ENCODE peak calls at places on chromosomes 11 and 22, in seven cellular contexts. O is CD4-positive, alpha-beta T cell; K is lower leg skin; H is cardiac fibroblast; S is cardiac muscle cell; J is foreskin fibroblast; A is HepG2. Z is an unnamed sample.

GRCh38 chr22:44574057-44574456 is 76.0 kb upstream of the RTL6 start:
- DNase-seq in A (no peak), O (peak), H (peak), S (peak), J (peak), K (peak), Z (no peak)

GRCh38 chr11:108914981-108915380 is 250.1 kb downstream of the DDX10 start:
- DNase-seq in J (peak), H (peak), O (no peak), A (no peak), K (no peak), S (peak), Z (no peak)

GRCh38 chr22:31474743-31475142 is 14.9 kb downstream of the EIF4ENIF1 start:
- DNase-seq in A (no peak), O (no peak), K (no peak), J (peak), S (peak), H (peak), Z (no peak)

GRCh38 chr11:119179983-119180382 is 5.3 kb upstream of the NHERF4 start:
- DNase-seq in K (no peak), A (no peak), S (no peak), J (no peak), O (no peak), H (no peak), Z (no peak)

GRCh38 chr22:29146771-29147170 is 58.9 kb upstream of the EMID1 start:
- DNase-seq in O (peak), S (no peak), J (no peak), K (no peak), A (no peak), H (no peak), Z (no peak)

GRCh38 chr11:68890490-68891231 is 13.0 kb downstream of the MRPL21 start:
- DNase-seq in K (peak), J (peak), O (no peak), A (no peak), H (peak), S (peak), Z (no peak)

GRCh38 chr11:23252426-23252825 is 392.2 kb upstream of the CCDC179 start:
- DNase-seq in H (no peak), K (no peak), S (no peak), J (no peak), O (no peak), A (no peak), Z (no peak)

GRCh38 chr11:62574363-62575057 is 819 bp upstream of the EEF1G start:
- DNase-seq in H (peak), O (no peak), S (peak), A (no peak), J (peak), K (peak), Z (no peak)

GRCh38 chr11:27120211-27120610 is 79.6 kb downstream of the BBOX1 start:
- DNase-seq in K (no peak), S (no peak), O (no peak), J (peak), H (peak), A (no peak), Z (no peak)

GRCh38 chr22:49883294-49883640 is 29.6 kb downstream of the ZBED4 start:
- DNase-seq in S (no peak), A (no peak), O (no peak), J (peak), K (no peak), H (peak), Z (no peak)

GRCh38 chr11:36509694-36510566 is at the start of gene TRAF6:
- DNase-seq in S (peak), O (peak), J (peak), H (peak), A (peak), K (peak), Z (peak)

GRCh38 chr11:76175731-76176303 is 30.5 kb downstream of the WNT11 start:
- DNase-seq in S (no peak), H (no peak), O (no peak), J (no peak), K (no peak), A (no peak), Z (no peak)

GRCh38 chr11:8250446-8250845 is 13.2 kb downstream of the LMO1 start:
- DNase-seq in K (peak), H (no peak), O (peak), A (no peak), S (no peak), J (no peak), Z (no peak)

GRCh38 chr11:81870815-81871214 is 862.8 kb downstream of the FAM181B start:
- DNase-seq in H (no peak), A (no peak), J (no peak), O (no peak), S (no peak), K (no peak), Z (no peak)

GRCh38 chr22:45584121-45584570 is 81.5 kb downstream of the FBLN1 start:
- DNase-seq in H (no peak), S (no peak), J (peak), K (no peak), O (no peak), A (no peak), Z (no peak)

GRCh38 chr22:36301384-36301828 is 48.5 kb downstream of the APOL1 start:
- DNase-seq in S (peak), A (peak), K (peak), J (peak), O (peak), H (peak), Z (peak)

GRCh38 chr22:46538816-46539163 is 1.4 kb upstream of the CELSR1 start:
- DNase-seq in J (peak), H (peak), O (no peak), K (no peak), A (no peak), S (peak), Z (peak)

GRCh38 chr11:6413791-6414231 is 5.1 kb downstream of the APBB1 start:
- DNase-seq in A (no peak), O (peak), S (no peak), K (no peak), H (no peak), J (peak), Z (no peak)

GRCh38 chr11:127205688-127206217 is 205.2 kb upstream of the KIRREL3 start:
- DNase-seq in O (no peak), J (no peak), K (no peak), A (no peak), S (no peak), H (no peak), Z (no peak)

GRCh38 chr11:11856638-11857037 is 14.9 kb downstream of the USP47 start:
- DNase-seq in J (peak), A (no peak), H (no peak), S (peak), K (no peak), O (no peak), Z (no peak)

GRCh38 chr11:63974259-63975143 is at the start of gene COX8A:
- DNase-seq in H (peak), S (peak), A (peak), J (peak), K (peak), O (peak), Z (peak)
- TF ChIP-seq CTCF in H (no peak), S (no peak), A (peak), J (no peak), K (no peak), O (no peak), Z (no peak)

GRCh38 chr11:70226967-70227366 is 23.9 kb downstream of the FADD start:
- DNase-seq in K (no peak), A (no peak), J (no peak), S (no peak), O (no peak), H (peak), Z (no peak)
- TF ChIP-seq CTCF in K (no peak), A (peak), J (peak), S (no peak), O (no peak), H (peak), Z (no peak)

GRCh38 chr11:120324932-120325810 is at the start of gene TLCD5:
- DNase-seq in H (peak), A (peak), S (peak), O (peak), K (peak), J (peak), Z (peak)
- TF ChIP-seq CTCF in H (peak), A (peak), S (no peak), O (no peak), K (no peak), J (peak), Z (no peak)

GRCh38 chr11:13551834-13552233 is 56.0 kb upstream of the PTH start:
- DNase-seq in H (no peak), K (no peak), S (no peak), O (no peak), J (no peak), A (no peak), Z (no peak)
- TF ChIP-seq CTCF in H (no peak), K (no peak), S (no peak), O (no peak), J (no peak), A (no peak), Z (no peak)

DNA sequence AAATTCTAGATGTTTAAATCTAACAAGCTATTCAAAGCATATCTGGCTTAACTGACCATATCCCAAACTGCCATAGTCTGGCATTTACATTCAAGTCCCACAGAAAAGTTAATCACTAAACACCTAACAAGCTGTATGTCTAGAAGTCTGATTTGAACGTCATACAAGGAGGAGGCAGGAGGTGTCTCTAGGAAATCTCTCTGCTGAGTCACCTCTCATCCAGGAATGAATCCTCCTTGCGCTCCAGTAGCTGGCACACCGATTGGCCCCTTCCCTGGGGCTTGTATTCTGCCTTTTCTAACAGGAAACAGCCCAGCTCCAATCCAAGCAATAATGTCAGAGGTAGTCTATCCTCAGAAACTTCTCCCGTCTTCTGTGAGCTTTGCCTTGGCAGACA is 31.8 kb downstream of the FEZ1 start:
- DNase-seq in A (no peak), O (no peak), H (peak), J (peak), K (no peak), S (peak), Z (no peak)
- TF ChIP-seq CTCF in A (no peak), O (no peak), H (no peak), J (no peak), K (no peak), S (no peak), Z (no peak)

DNA sequence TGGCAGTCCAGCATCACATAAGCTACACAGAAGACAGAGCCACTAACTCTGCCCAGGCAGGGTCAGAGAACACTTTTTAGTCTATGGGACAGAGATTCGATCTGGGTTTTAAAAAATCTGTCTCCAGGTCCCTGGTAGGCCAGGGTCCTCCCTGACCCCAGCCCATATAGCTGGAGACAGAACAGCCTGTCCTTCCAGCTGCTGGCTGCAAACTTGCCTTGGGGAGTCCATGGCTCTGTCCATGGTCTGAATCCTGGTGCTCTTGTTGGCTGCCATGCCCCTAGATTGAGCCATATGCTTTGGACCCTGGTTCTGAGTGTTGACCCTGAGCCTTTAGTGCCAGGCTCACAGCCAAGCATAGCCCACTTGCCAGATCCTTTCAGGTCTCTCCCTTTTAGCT is 13.3 kb upstream of the LIPT2 start:
- DNase-seq in A (no peak), J (peak), O (no peak), H (peak), S (peak), K (no peak), Z (no peak)
- TF ChIP-seq CTCF in A (no peak), J (no peak), O (no peak), H (no peak), S (no peak), K (no peak), Z (no peak)

Z was measured in GM20000.